ENCODE peak calls at places on chromosomes 2 and 18, in seven cellular contexts. Q, F, H, N, E, R and D are unnamed samples.

GRCh38 chr2:111155610-111156009 is 34.9 kb downstream of the BCL2L11 start:
- DNase-seq in H (no peak), Q (no peak), R (no peak), N (no peak), E (no peak), F (no peak), D (no peak)

GRCh38 chr2:7456762-7457161 is 539.5 kb downstream of the RNF144A start:
- DNase-seq in F (no peak), Q (no peak), N (no peak), E (no peak), H (no peak), R (no peak), D (no peak)

GRCh38 chr2:3628800-3629199 is 29.2 kb upstream of the ALLC start:
- DNase-seq in H (peak), Q (no peak), F (no peak), R (no peak), E (no peak), N (no peak), D (no peak)

GRCh38 chr2:113851640-113852039 is 38.2 kb upstream of the ACTR3 start:
- DNase-seq in H (no peak), Q (no peak), E (no peak), N (peak), F (no peak), R (no peak), D (no peak)

GRCh38 chr2:125310671-125311364 is 1285.7 kb downstream of the CNTNAP5 start:
- DNase-seq in R (no peak), H (no peak), E (no peak), Q (no peak), F (no peak), N (no peak), D (no peak)

GRCh38 chr18:21439453-21439852 is 161.1 kb downstream of the ESCO1 start:
- DNase-seq in Q (no peak), E (peak), R (no peak), N (peak), H (no peak), F (no peak), D (no peak)

GRCh38 chr2:157606534-157606933 is 22.1 kb downstream of the ACVR1C start:
- DNase-seq in N (no peak), H (no peak), R (no peak), Q (no peak), F (no peak), E (no peak), D (no peak)

GRCh38 chr2:30565860-30566358 is 118.9 kb downstream of the LCLAT1 start:
- DNase-seq in E (peak), R (no peak), N (peak), H (no peak), F (no peak), Q (no peak), D (no peak)

GRCh38 chr2:234951386-234952269 is at the start of gene SH3BP4:
- DNase-seq in H (peak), N (peak), F (peak), Q (peak), E (no peak), R (peak), D (peak)

GRCh38 chr2:44877417-44877816 is 64.1 kb upstream of the SIX3 start:
- DNase-seq in Q (no peak), E (no peak), R (no peak), H (no peak), N (no peak), F (no peak), D (no peak)

GRCh38 chr18:5543854-5544389 is at the start of gene EPB41L3:
- DNase-seq in F (peak), R (peak), Q (peak), E (no peak), N (peak), H (peak), D (no peak)

GRCh38 chr18:47745227-47745626 is 185.2 kb downstream of the SMAD2 start:
- DNase-seq in R (no peak), N (no peak), H (no peak), Q (no peak), F (no peak), E (no peak), D (no peak)

GRCh38 chr2:70906439-70907018 is 29.2 kb upstream of the ATP6V1B1 start:
- DNase-seq in F (no peak), N (no peak), H (no peak), Q (no peak), E (no peak), R (no peak), D (no peak)

GRCh38 chr2:238439093-238439849 is 12.5 kb downstream of the ASB1 start:
- DNase-seq in H (no peak), E (peak), N (peak), Q (no peak), F (peak), R (no peak), D (no peak)

GRCh38 chr18:13218376-13219011 is at the start of gene LDLRAD4:
- DNase-seq in Q (peak), F (no peak), E (no peak), N (peak), R (peak), H (peak), D (peak)

GRCh38 chr2:200040251-200040650 is 84.9 kb downstream of the MAIP1 start:
- DNase-seq in H (no peak), F (no peak), E (no peak), R (no peak), Q (no peak), N (no peak), D (no peak)

GRCh38 chr18:30765247-30765646 is 277.3 kb downstream of the DSC3 start:
- DNase-seq in E (no peak), H (no peak), N (no peak), F (no peak), R (no peak), Q (no peak), D (no peak)

GRCh38 chr18:66872277-66872676 is 268.4 kb upstream of the CDH19 start:
- DNase-seq in E (no peak), F (no peak), Q (no peak), H (no peak), R (no peak), N (peak), D (peak)

GRCh38 chr2:70995227-70995729 is 605 bp upstream of the TEX261 start:
- DNase-seq in Q (no peak), N (peak), H (peak), E (peak), F (peak), R (no peak), D (no peak)

GRCh38 chr2:74381751-74382150 is 1.6 kb upstream of the DCTN1 start:
- DNase-seq in R (no peak), Q (no peak), F (no peak), H (no peak), N (no peak), E (no peak), D (no peak)

GRCh38 chr2:152861349-152861942 is 143.0 kb downstream of the ARL6IP6 start:
- DNase-seq in E (no peak), F (no peak), Q (no peak), R (peak), N (peak), H (no peak), D (no peak)

GRCh38 chr18:13136056-13136688 is 82.4 kb upstream of the LDLRAD4 start:
- DNase-seq in R (no peak), N (peak), E (no peak), F (no peak), Q (no peak), H (no peak), D (no peak)

GRCh38 chr18:55404811-55405654 is 183.0 kb downstream of the TCF4 start:
- DNase-seq in E (no peak), R (no peak), N (peak), Q (no peak), F (no peak), H (peak), D (no peak)

GRCh38 chr18:3051718-3052410 is 38.9 kb upstream of the LPIN2 start:
- DNase-seq in H (peak), E (no peak), F (no peak), N (no peak), Q (no peak), R (no peak), D (no peak)

GRCh38 chr18:45324489-45325111 is 290.7 kb upstream of the SLC14A2 start:
- DNase-seq in F (no peak), H (no peak), E (peak), Q (no peak), R (no peak), N (peak), D (no peak)

GRCh38 chr2:1653137-1653789 is 91.1 kb downstream of the PXDN start:
- DNase-seq in F (peak), E (peak), R (no peak), H (no peak), Q (no peak), N (peak), D (no peak)

GRCh38 chr2:40458271-40458794 is 6.4 kb upstream of the SLC8A1 start:
- DNase-seq in Q (no peak), R (no peak), E (no peak), H (peak), N (no peak), F (no peak), D (no peak)

GRCh38 chr2:36733215-36733614 is 36.7 kb downstream of the VIT start:
- DNase-seq in N (no peak), R (no peak), Q (no peak), E (no peak), F (no peak), H (no peak), D (no peak)

GRCh38 chr2:109375656-109376055 is 238.1 kb downstream of the SEPTIN10 start:
- DNase-seq in H (no peak), N (no peak), Q (no peak), R (no peak), E (no peak), F (no peak), D (no peak)

GRCh38 chr2:188902906-188903305 is 71.3 kb upstream of the COL3A1 start:
- DNase-seq in N (peak), Q (no peak), E (no peak), F (no peak), H (no peak), R (no peak), D (no peak)

GRCh38 chr18:2978626-2979025 is 34.3 kb downstream of the LPIN2 start:
- DNase-seq in H (no peak), Q (no peak), R (no peak), E (peak), F (no peak), N (peak), D (no peak)

GRCh38 chr2:46770622-46771021 is 145.0 kb downstream of the MCFD2 start:
- DNase-seq in Q (no peak), N (peak), E (peak), R (no peak), F (no peak), H (no peak), D (no peak)

GRCh38 chr2:69993048-69993565 is 31.7 kb upstream of the ASPRV1 start:
- DNase-seq in N (no peak), F (no peak), Q (no peak), E (no peak), H (no peak), R (no peak), D (no peak)

GRCh38 chr18:34514238-34514637 is 195.9 kb upstream of the DTNA start:
- DNase-seq in H (no peak), E (peak), N (peak), F (no peak), R (no peak), Q (no peak), D (no peak)